ENCODE peak calls at places on chromosome 10, in seven cellular contexts. I, J, N, F, R, Y and C are unnamed samples. For H3K9me3, the result is how much of the 10 kb centered on the place peaks cover.

GRCh38 chr10:116998172-116998571 is 6.8 kb downstream of the SHTN1 start:
- DNase-seq in I (no peak), J (no peak), N (no peak), F (no peak), R (no peak), Y (no peak), C (no peak)

GRCh38 chr10:9636206-9636605 is 1381.5 kb upstream of the CELF2 start:
- DNase-seq in I (no peak), J (no peak), N (peak), F (no peak), R (no peak), Y (no peak), C (no peak)

GRCh38 chr10:30000802-30001571 is 58.4 kb downstream of the JCAD start:
- DNase-seq in I (no peak), J (peak), N (peak), F (peak), R (peak), Y (no peak), C (no peak)

GRCh38 chr10:14093735-14094484 is 236.8 kb downstream of the FRMD4A start:
- DNase-seq in I (no peak), J (no peak), N (peak), F (no peak), R (peak), Y (no peak), C (no peak)

GRCh38 chr10:130547368-130547767 is 411.2 kb downstream of the GLRX3 start:
- DNase-seq in I (no peak), J (no peak), N (no peak), F (no peak), R (peak), Y (no peak), C (no peak)

GRCh38 chr10:51224610-51225230 is 150.4 kb downstream of the PRKG1 start:
- DNase-seq in I (no peak), J (no peak), N (peak), F (no peak), R (no peak), Y (no peak), C (no peak)

GRCh38 chr10:102519246-102519805 is 15.6 kb downstream of the SUFU start:
- DNase-seq in I (peak), J (no peak), N (no peak), F (no peak), R (no peak), Y (peak), C (no peak)

GRCh38 chr10:90813592-90814365 is 44.1 kb downstream of the HTR7 start:
- DNase-seq in I (no peak), J (no peak), N (no peak), F (no peak), R (no peak), Y (no peak), C (no peak)

GRCh38 chr10:51471271-51471670 is 228.1 kb downstream of the CSTF2T start:
- DNase-seq in I (no peak), J (no peak), N (no peak), F (no peak), R (no peak), Y (no peak), C (no peak)

GRCh38 chr10:12252882-12253546 is 57.0 kb downstream of the CDC123 start:
- DNase-seq in I (peak), J (peak), N (peak), F (no peak), R (no peak), Y (no peak), C (no peak)

GRCh38 chr10:131781076-131781475 is 119.7 kb upstream of the PPP2R2D start:
- DNase-seq in I (no peak), J (no peak), N (no peak), F (no peak), R (no peak), Y (peak), C (no peak)
- H3K27ac ChIP-seq in I (no peak), J (no peak), N (no peak), F (no peak), R (no peak), Y (no peak), C (no peak)

GRCh38 chr10:87799860-87800259 is 18.2 kb downstream of the ATAD1 start:
- DNase-seq in I (no peak), J (no peak), N (no peak), F (no peak), R (no peak), Y (no peak), C (no peak)
- H3K9me3 ChIP-seq in I (under half), J (under half), N (under half), F (under half), R (under half), Y (under half), C (under half)

DNA sequence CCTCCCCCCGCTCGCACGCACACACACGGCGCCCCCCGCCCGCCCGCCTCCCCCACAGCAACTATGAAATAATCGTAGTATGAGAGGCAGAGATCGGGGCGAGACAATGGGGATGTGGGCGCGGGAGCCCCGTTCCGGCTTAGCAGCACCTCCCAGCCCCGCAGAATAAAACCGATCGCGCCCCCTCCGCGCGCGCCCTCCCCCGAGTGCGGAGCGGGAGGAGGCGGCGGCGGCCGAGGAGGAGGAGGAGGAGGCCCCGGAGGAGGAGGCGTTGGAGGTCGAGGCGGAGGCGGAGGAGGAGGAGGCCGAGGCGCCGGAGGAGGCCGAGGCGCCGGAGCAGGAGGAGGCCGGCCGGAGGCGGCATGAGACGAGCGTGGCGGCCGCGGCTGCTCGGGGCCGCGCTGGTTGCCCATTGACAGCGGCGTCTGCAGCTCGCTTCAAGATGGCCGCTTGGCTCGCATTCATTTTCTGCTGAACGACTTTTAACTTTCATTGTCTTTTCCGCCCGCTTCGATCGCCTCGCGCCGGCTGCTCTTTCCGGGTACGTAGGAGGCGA is 335 bp downstream of the BMI1 start:
- DNase-seq in I (peak), J (peak), N (peak), F (peak), R (no peak), Y (peak), C (no peak)
- TF ChIP-seq CTCF in I (no peak), J (no peak), N (no peak), F (no peak), R (no peak), Y (no peak), C (no peak)

GRCh38 chr10:15254808-15255655 is 86.5 kb upstream of the NMT2 start:
- DNase-seq in I (peak), J (no peak), N (no peak), F (no peak), R (no peak), Y (peak), C (no peak)
- H3K27ac ChIP-seq in I (peak), J (no peak), N (no peak), F (no peak), R (no peak), Y (peak), C (peak)

DNA sequence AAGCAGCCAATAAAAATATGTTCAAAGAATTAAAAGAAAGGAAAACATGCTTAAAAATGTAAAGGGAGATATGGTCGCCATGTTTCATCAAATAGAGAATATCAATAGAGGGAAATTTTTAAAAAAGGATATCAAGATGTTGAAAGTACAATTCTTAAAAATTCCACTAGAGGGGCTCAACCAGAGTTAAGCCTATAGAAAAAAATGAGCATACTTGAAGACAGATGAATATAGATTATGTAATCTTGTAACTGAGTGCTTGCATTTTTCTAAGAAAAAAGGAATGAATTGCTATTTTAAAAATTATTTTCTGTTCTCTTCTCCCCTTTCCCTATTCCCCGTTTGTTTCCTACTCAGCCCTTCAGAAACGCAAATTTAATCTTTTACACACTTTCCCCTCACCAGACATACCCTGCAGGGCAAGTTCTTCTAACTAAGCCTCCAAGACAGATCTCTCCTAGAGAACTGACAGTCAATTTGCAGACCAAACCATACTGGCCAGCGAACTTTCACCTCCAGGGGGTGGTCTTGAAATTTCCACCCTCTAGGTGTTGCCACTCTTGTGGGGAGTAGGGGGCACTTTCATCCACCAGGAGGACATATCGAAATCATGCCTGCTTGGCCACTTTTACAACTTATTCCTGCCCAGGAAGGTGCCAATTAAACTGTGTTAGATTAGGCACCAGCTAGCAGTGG is 67.7 kb downstream of the NSUN6 start:
- DNase-seq in I (no peak), J (no peak), N (no peak), F (no peak), R (no peak), Y (no peak), C (no peak)
- H3K9me3 ChIP-seq in I (under half), J (under half), N (under half), F (under half), R (under half), Y (under half), C (under half)

GRCh38 chr10:63169624-63170023 is 36.5 kb downstream of the NRBF2 start:
- DNase-seq in I (no peak), J (no peak), N (no peak), F (no peak), R (no peak), Y (no peak), C (no peak)

GRCh38 chr10:63171926-63172325 is 38.8 kb downstream of the NRBF2 start:
- DNase-seq in I (no peak), J (no peak), N (no peak), F (no peak), R (no peak), Y (no peak), C (no peak)

GRCh38 chr10:63173468-63174227 is 40.5 kb downstream of the NRBF2 start:
- DNase-seq in I (no peak), J (no peak), N (no peak), F (no peak), R (no peak), Y (no peak), C (no peak)

GRCh38 chr10:63171255-63171654 is 38.1 kb downstream of the NRBF2 start:
- DNase-seq in I (no peak), J (no peak), N (no peak), F (no peak), R (no peak), Y (no peak), C (no peak)

DNA sequence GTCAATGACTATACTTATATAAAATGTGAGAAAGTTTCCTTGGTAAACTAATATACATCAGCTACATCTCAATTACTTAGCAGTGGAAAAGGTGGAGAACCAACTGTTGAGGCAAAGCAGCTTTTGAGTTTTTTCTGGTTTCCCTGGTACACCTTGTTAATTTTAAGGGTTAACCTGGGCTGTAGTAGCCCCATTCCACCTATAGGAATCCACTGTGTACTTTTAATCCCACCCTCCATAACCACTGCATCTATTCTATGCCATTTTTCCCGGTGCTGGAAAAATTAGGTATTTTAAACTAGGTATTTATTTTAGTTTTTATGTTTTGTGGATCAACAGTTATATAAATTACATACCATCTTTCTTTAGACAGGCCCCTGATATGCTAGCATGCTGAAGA is 42.4 kb downstream of the NRBF2 start:
- DNase-seq in I (no peak), J (no peak), N (no peak), F (no peak), R (no peak), Y (no peak), C (no peak)
- TF ChIP-seq CTCF in I (no peak), J (no peak), N (no peak), F (no peak), R (no peak), Y (no peak), C (no peak)

DNA sequence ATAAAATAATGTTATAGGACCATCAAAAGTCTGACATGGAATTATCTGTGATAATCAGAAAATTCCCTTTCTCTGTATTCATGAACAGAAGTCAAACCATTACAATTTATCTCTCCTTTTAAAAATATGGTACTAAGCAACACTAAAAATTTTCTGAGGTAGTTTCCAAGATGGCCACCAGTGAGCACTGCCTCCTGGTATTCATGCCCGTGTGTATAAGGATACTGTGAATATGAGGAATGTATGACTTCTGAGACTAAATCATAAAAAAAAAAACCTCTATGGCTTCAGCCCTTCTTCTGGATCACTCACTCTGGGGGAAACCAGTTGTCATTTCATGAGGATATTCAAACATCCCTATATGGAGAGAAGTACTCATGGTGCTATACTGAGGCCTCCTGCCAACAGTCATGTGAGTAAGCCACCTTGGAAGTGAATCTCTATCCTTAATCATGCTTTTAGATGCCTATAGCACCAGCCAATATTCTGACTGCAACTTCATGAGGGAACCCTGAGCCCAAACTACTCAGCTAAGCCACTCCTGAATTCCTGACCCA is 41.1 kb downstream of the SIRT1 start:
- DNase-seq in I (no peak), J (no peak), N (peak), F (no peak), R (no peak), Y (no peak), C (no peak)
- H3K27ac ChIP-seq in I (no peak), J (no peak), N (peak), F (no peak), R (no peak), Y (no peak), C (no peak)

GRCh38 chr10:49270565-49270964 is 28.4 kb upstream of the C10orf71 start:
- DNase-seq in I (no peak), J (no peak), N (no peak), F (peak), R (no peak), Y (no peak), C (no peak)

GRCh38 chr10:49265885-49266284 is 33.1 kb upstream of the C10orf71 start:
- DNase-seq in I (no peak), J (no peak), N (no peak), F (no peak), R (no peak), Y (no peak), C (no peak)

GRCh38 chr10:49269523-49269922 is 29.4 kb upstream of the C10orf71 start:
- DNase-seq in I (no peak), J (no peak), N (no peak), F (no peak), R (no peak), Y (no peak), C (no peak)

GRCh38 chr10:49271346-49271745 is 27.6 kb upstream of the C10orf71 start:
- DNase-seq in I (no peak), J (no peak), N (no peak), F (no peak), R (no peak), Y (no peak), C (no peak)

DNA sequence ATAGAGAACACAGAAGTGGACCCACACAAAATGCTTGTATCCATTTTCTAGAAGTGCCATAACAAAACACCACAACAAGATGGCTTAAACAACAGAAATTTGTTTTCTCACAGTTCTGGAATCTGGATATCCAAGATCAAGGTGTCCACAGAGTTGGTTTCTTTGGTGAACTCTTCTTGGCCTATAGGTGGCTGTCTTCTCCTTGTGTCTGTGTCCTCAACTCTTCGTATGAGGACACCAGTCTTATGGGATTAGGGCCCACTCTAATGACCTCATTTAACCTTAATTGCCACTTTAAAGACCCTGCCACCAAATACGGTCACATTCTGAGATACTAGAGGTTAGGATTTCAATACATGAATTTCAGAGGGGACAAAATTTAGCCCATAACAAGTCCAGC is 30.8 kb upstream of the C10orf71 start:
- DNase-seq in I (no peak), J (no peak), N (no peak), F (no peak), R (no peak), Y (no peak), C (no peak)
- H3K9me3 ChIP-seq in I (under half), J (under half), N (under half), F (under half), R (under half), Y (under half), C (under half)